ENCODE peak calls at places on chromosomes 7 and 10, in five cellular contexts. One of them, this sample, is unnamed.

GRCh38 chr7:1022356-1022755 is 22.0 kb upstream of the GPR146 start:
- DNase-seq in NCI-H1417 treated with DMSO at 0.1 percent for 48 hours: no peak
- DNase-seq in MCF 10A: no peak
- DNase-seq in ACHN: no peak
- DNase-seq in T-helper 9 cell: no peak
- DNase-seq in this sample: no peak

GRCh38 chr7:139358541-139359365 is 941 bp upstream of the LUC7L2 start:
- DNase-seq in NCI-H1417 treated with DMSO at 0.1 percent for 48 hours: peak; percentile 67
- DNase-seq in MCF 10A: peak; percentile 35
- DNase-seq in ACHN: peak; percentile 87
- DNase-seq in T-helper 9 cell: peak; percentile 9
- DNase-seq in this sample: peak; percentile 22

GRCh38 chr10:111593578-111593977 is 516.7 kb downstream of the ADRA2A start:
- DNase-seq in NCI-H1417 treated with DMSO at 0.1 percent for 48 hours: no peak
- DNase-seq in MCF 10A: no peak
- DNase-seq in ACHN: no peak
- DNase-seq in T-helper 9 cell: no peak
- DNase-seq in this sample: no peak

GRCh38 chr7:107125475-107125874 is 43.3 kb upstream of the HBP1 start:
- DNase-seq in NCI-H1417 treated with DMSO at 0.1 percent for 48 hours: peak; percentile 97
- DNase-seq in MCF 10A: no peak
- DNase-seq in ACHN: no peak
- DNase-seq in T-helper 9 cell: no peak
- DNase-seq in this sample: no peak

GRCh38 chr7:46191776-46192175 is 270.7 kb upstream of the IGFBP3 start:
- DNase-seq in NCI-H1417 treated with DMSO at 0.1 percent for 48 hours: no peak
- DNase-seq in MCF 10A: no peak
- DNase-seq in ACHN: no peak
- DNase-seq in T-helper 9 cell: no peak
- DNase-seq in this sample: no peak

GRCh38 chr7:2109936-2110585 is 122.7 kb downstream of the MAD1L1 start:
- DNase-seq in NCI-H1417 treated with DMSO at 0.1 percent for 48 hours: no peak
- DNase-seq in MCF 10A: peak; percentile 94
- DNase-seq in ACHN: peak; percentile 99
- DNase-seq in T-helper 9 cell: no peak
- DNase-seq in this sample: no peak

GRCh38 chr10:6721480-6721879 is 141.4 kb upstream of the PRKCQ start:
- DNase-seq in NCI-H1417 treated with DMSO at 0.1 percent for 48 hours: no peak
- DNase-seq in MCF 10A: peak; percentile 94
- DNase-seq in ACHN: peak; percentile 48
- DNase-seq in T-helper 9 cell: no peak
- DNase-seq in this sample: no peak

GRCh38 chr7:22675917-22676343 is 51.1 kb upstream of the IL6 start:
- DNase-seq in NCI-H1417 treated with DMSO at 0.1 percent for 48 hours: no peak
- DNase-seq in MCF 10A: no peak
- DNase-seq in ACHN: no peak
- DNase-seq in T-helper 9 cell: no peak
- DNase-seq in this sample: no peak

GRCh38 chr10:110522365-110522988 is 24.8 kb downstream of the DUSP5 start:
- DNase-seq in NCI-H1417 treated with DMSO at 0.1 percent for 48 hours: no peak
- DNase-seq in MCF 10A: no peak
- DNase-seq in ACHN: no peak
- DNase-seq in T-helper 9 cell: no peak
- DNase-seq in this sample: no peak

GRCh38 chr7:99789441-99790070 is 5.6 kb upstream of the CYP3A4 start:
- DNase-seq in NCI-H1417 treated with DMSO at 0.1 percent for 48 hours: no peak
- DNase-seq in MCF 10A: no peak
- DNase-seq in ACHN: no peak
- DNase-seq in T-helper 9 cell: no peak
- DNase-seq in this sample: no peak

GRCh38 chr10:75202321-75203096 is 8.1 kb upstream of the VDAC2 start:
- DNase-seq in NCI-H1417 treated with DMSO at 0.1 percent for 48 hours: no peak
- DNase-seq in MCF 10A: peak; percentile 67
- DNase-seq in ACHN: no peak
- DNase-seq in T-helper 9 cell: no peak
- DNase-seq in this sample: no peak

GRCh38 chr7:126792501-126792900 is 460.2 kb downstream of the GRM8 start:
- DNase-seq in NCI-H1417 treated with DMSO at 0.1 percent for 48 hours: no peak
- DNase-seq in MCF 10A: no peak
- DNase-seq in ACHN: no peak
- DNase-seq in T-helper 9 cell: no peak
- DNase-seq in this sample: peak; percentile 65

GRCh38 chr7:584122-584465 is 64.4 kb upstream of the PDGFA start:
- DNase-seq in NCI-H1417 treated with DMSO at 0.1 percent for 48 hours: no peak
- DNase-seq in MCF 10A: no peak
- DNase-seq in ACHN: no peak
- DNase-seq in T-helper 9 cell: peak; percentile 85
- DNase-seq in this sample: no peak

GRCh38 chr7:123846217-123846891 is 1.4 kb downstream of the HYAL4 start:
- DNase-seq in NCI-H1417 treated with DMSO at 0.1 percent for 48 hours: no peak
- DNase-seq in MCF 10A: peak; percentile 73
- DNase-seq in ACHN: no peak
- DNase-seq in T-helper 9 cell: no peak
- DNase-seq in this sample: no peak

GRCh38 chr10:129900825-129901224 is 63.2 kb downstream of the EBF3 start:
- DNase-seq in NCI-H1417 treated with DMSO at 0.1 percent for 48 hours: no peak
- DNase-seq in MCF 10A: no peak
- DNase-seq in ACHN: no peak
- DNase-seq in T-helper 9 cell: no peak
- DNase-seq in this sample: no peak

GRCh38 chr7:90560730-90561129 is 35.4 kb upstream of the CDK14 start:
- DNase-seq in NCI-H1417 treated with DMSO at 0.1 percent for 48 hours: no peak
- DNase-seq in MCF 10A: peak; percentile 25
- DNase-seq in ACHN: no peak
- DNase-seq in T-helper 9 cell: no peak
- DNase-seq in this sample: no peak

GRCh38 chr7:151814400-151814914 is 62.5 kb downstream of the PRKAG2 start:
- DNase-seq in NCI-H1417 treated with DMSO at 0.1 percent for 48 hours: no peak
- DNase-seq in MCF 10A: no peak
- DNase-seq in ACHN: no peak
- DNase-seq in T-helper 9 cell: no peak
- DNase-seq in this sample: no peak